ENCODE peak calls at places on chromosomes 16 and 17, in six cellular contexts. Y is tibial artery; E is A549; B is AG10803; Z is MG63; J is effector memory CD4-positive, alpha-beta T cell. G is an unnamed sample.

GRCh38 chr16:58198739-58199411 is 969 bp upstream of the CSNK2A2 start:
- DNase-seq in Z (no peak), E (no peak), B (no peak), J (no peak), Y (no peak), G (no peak)

GRCh38 chr17:17122781-17123483 is 80.7 kb downstream of the MPRIP start:
- DNase-seq in Y (no peak), Z (no peak), B (no peak), J (no peak), E (no peak), G (no peak)

GRCh38 chr17:73342549-73343167 is 30.9 kb upstream of the CDC42EP4 start:
- DNase-seq in B (peak), Y (no peak), E (peak), Z (peak), J (no peak), G (no peak)

GRCh38 chr17:50079334-50080095 is 15.6 kb upstream of the PDK2 start:
- DNase-seq in E (peak), J (no peak), B (peak), Y (no peak), Z (peak), G (no peak)

GRCh38 chr17:1413281-1413791 is 13.3 kb upstream of the YWHAE start:
- DNase-seq in Y (peak), J (no peak), E (no peak), B (peak), Z (peak), G (peak)

GRCh38 chr17:17346428-17347233 is 43.5 kb downstream of the NT5M start:
- DNase-seq in Z (no peak), B (no peak), Y (no peak), E (no peak), J (no peak), G (peak)

GRCh38 chr16:50616386-50616785 is 64.7 kb downstream of the SNX20 start:
- DNase-seq in E (no peak), J (no peak), Z (no peak), B (no peak), Y (no peak), G (no peak)

GRCh38 chr17:73411330-73411747 is 99.5 kb upstream of the CDC42EP4 start:
- DNase-seq in Y (no peak), J (no peak), B (no peak), E (no peak), Z (no peak), G (no peak)

G was measured in cardiac septum.